ENCODE peak calls at places on chromosomes 2 and 18, in ten cellular contexts. O, F, J, Y, W, H, C, S, A and L are unnamed samples.

GRCh38 chr2:219501441-219501840 is 2.8 kb downstream of the GMPPA start:
- DNase-seq in O (no peak), F (no peak), J (no peak), Y (no peak), W (no peak), H (no peak), C (no peak), S (no peak), A (no peak), L (no peak)

GRCh38 chr2:202608142-202608852 is 26.5 kb upstream of the FAM117B start:
- DNase-seq in O (no peak), F (no peak), J (no peak), Y (no peak), W (no peak), H (no peak), C (no peak), S (no peak), A (no peak), L (no peak)

GRCh38 chr2:210224660-210225460 is at the start of gene ACADL:
- DNase-seq in O (peak), F (peak), J (peak), Y (peak), W (peak), H (no peak), C (no peak), S (peak), A (peak), L (peak)

GRCh38 chr18:23115683-23116096 is 19.6 kb upstream of the CABLES1 start:
- DNase-seq in O (no peak), F (peak), J (no peak), Y (no peak), W (peak), H (no peak), C (no peak), S (no peak), A (peak), L (no peak)

GRCh38 chr2:222194669-222195068 is 104.1 kb downstream of the PAX3 start:
- DNase-seq in O (no peak), F (no peak), J (no peak), Y (no peak), W (no peak), H (no peak), C (no peak), S (no peak), A (no peak), L (no peak)

GRCh38 chr2:177467646-177468045 is 75.1 kb downstream of the AGPS start:
- DNase-seq in O (no peak), F (peak), J (no peak), Y (no peak), W (peak), H (no peak), C (no peak), S (no peak), A (no peak), L (no peak)

GRCh38 chr2:71607490-71607889 is 154.1 kb downstream of the DYSF start:
- DNase-seq in O (no peak), F (no peak), J (peak), Y (no peak), W (no peak), H (no peak), C (no peak), S (no peak), A (no peak), L (no peak)

GRCh38 chr2:239939736-239940483 is 85.2 kb downstream of the NDUFA10 start:
- DNase-seq in O (no peak), F (no peak), J (peak), Y (no peak), W (no peak), H (no peak), C (no peak), S (no peak), A (no peak), L (no peak)

GRCh38 chr2:83081835-83082522 is 1377.1 kb downstream of the SUCLG1 start:
- DNase-seq in O (no peak), F (peak), J (no peak), Y (no peak), W (peak), H (peak), C (no peak), S (no peak), A (no peak), L (no peak)

GRCh38 chr18:41075212-41075611 is 879.8 kb upstream of the PIK3C3 start:
- DNase-seq in O (no peak), F (peak), J (no peak), Y (no peak), W (peak), H (no peak), C (no peak), S (no peak), A (no peak), L (no peak)

GRCh38 chr18:48918660-48919415 is 31.9 kb downstream of the SMAD7 start:
- DNase-seq in O (no peak), F (no peak), J (no peak), Y (no peak), W (no peak), H (no peak), C (no peak), S (no peak), A (no peak), L (no peak)

GRCh38 chr2:191636586-191636985 is 41.4 kb upstream of the NABP1 start:
- DNase-seq in O (no peak), F (no peak), J (no peak), Y (no peak), W (no peak), H (no peak), C (no peak), S (no peak), A (no peak), L (no peak)

GRCh38 chr2:140063356-140063755 is 1283.2 kb upstream of the NXPH2 start:
- DNase-seq in O (no peak), F (no peak), J (no peak), Y (no peak), W (no peak), H (no peak), C (no peak), S (no peak), A (no peak), L (no peak)

GRCh38 chr18:34707670-34708069 is 2.4 kb upstream of the DTNA start:
- DNase-seq in O (no peak), F (peak), J (no peak), Y (peak), W (peak), H (no peak), C (no peak), S (no peak), A (peak), L (no peak)

GRCh38 chr2:46097714-46098480 is 199.3 kb upstream of the EPAS1 start:
- DNase-seq in O (no peak), F (peak), J (peak), Y (no peak), W (peak), H (no peak), C (no peak), S (no peak), A (peak), L (no peak)

GRCh38 chr2:100237770-100238169 is 84.5 kb downstream of the LONRF2 start:
- DNase-seq in O (peak), F (peak), J (no peak), Y (peak), W (peak), H (no peak), C (no peak), S (no peak), A (no peak), L (no peak)

GRCh38 chr18:70442933-70443332 is 154.1 kb downstream of the SOCS6 start:
- DNase-seq in O (no peak), F (no peak), J (no peak), Y (peak), W (peak), H (no peak), C (no peak), S (no peak), A (no peak), L (no peak)

GRCh38 chr2:84906108-84906899 is 848 bp downstream of the TMSB10 start:
- DNase-seq in O (peak), F (no peak), J (no peak), Y (no peak), W (no peak), H (no peak), C (peak), S (no peak), A (no peak), L (no peak)

GRCh38 chr18:75500510-75500909 is 73.0 kb upstream of the SMIM21 start:
- DNase-seq in O (no peak), F (no peak), J (no peak), Y (no peak), W (no peak), H (no peak), C (no peak), S (no peak), A (no peak), L (no peak)

GRCh38 chr2:46521215-46521683 is 41.9 kb downstream of the TMEM247 start:
- DNase-seq in O (no peak), F (no peak), J (no peak), Y (no peak), W (no peak), H (no peak), C (no peak), S (no peak), A (no peak), L (no peak)

GRCh38 chr2:128324008-128324896 is 5.6 kb upstream of the HS6ST1 start:
- DNase-seq in O (no peak), F (no peak), J (no peak), Y (no peak), W (no peak), H (no peak), C (no peak), S (no peak), A (no peak), L (peak)

GRCh38 chr2:31097962-31098361 is 40.3 kb downstream of the GALNT14 start:
- DNase-seq in O (no peak), F (no peak), J (no peak), Y (no peak), W (no peak), H (no peak), C (no peak), S (no peak), A (no peak), L (no peak)

GRCh38 chr2:19775838-19776237 is 125.9 kb downstream of the TTC32 start:
- DNase-seq in O (no peak), F (no peak), J (no peak), Y (no peak), W (peak), H (no peak), C (no peak), S (no peak), A (no peak), L (no peak)

GRCh38 chr2:54092940-54093339 is 22.5 kb upstream of the ACYP2 start:
- DNase-seq in O (no peak), F (no peak), J (no peak), Y (no peak), W (no peak), H (no peak), C (no peak), S (no peak), A (no peak), L (no peak)

GRCh38 chr2:178700922-178701342 is 106.3 kb downstream of the TTN start:
- DNase-seq in O (no peak), F (no peak), J (no peak), Y (peak), W (peak), H (no peak), C (no peak), S (no peak), A (peak), L (no peak)

GRCh38 chr2:128195435-128195984 is 104.5 kb downstream of the UGGT1 start:
- DNase-seq in O (no peak), F (no peak), J (no peak), Y (no peak), W (no peak), H (no peak), C (no peak), S (no peak), A (peak), L (no peak)

GRCh38 chr18:24894880-24895279 is 434.4 kb downstream of the HRH4 start:
- DNase-seq in O (no peak), F (no peak), J (no peak), Y (no peak), W (no peak), H (no peak), C (no peak), S (no peak), A (no peak), L (no peak)